ENCODE peak calls at places on chromosomes 13 and 19, in ten cellular contexts. T, Y, I, A, U, O, P, D, K and N are unnamed samples.

GRCh38 chr13:49630580-49630979 is 2.3 kb downstream of the ARL11 start:
- DNase-seq in T (no peak), Y (no peak), I (no peak), A (no peak), U (no peak), O (no peak), P (no peak), D (no peak), K (no peak), N (no peak)

GRCh38 chr19:14561832-14562351 is 10.0 kb downstream of the NDUFB7 start:
- DNase-seq in T (peak; percentile 61), Y (no peak), I (no peak), A (no peak), U (no peak), O (no peak), P (no peak), D (no peak), K (no peak), N (no peak)

GRCh38 chr13:37303610-37304009 is 198.1 kb upstream of the CSNK1A1L start:
- DNase-seq in T (no peak), Y (no peak), I (no peak), A (no peak), U (no peak), O (no peak), P (no peak), D (no peak), K (no peak), N (no peak)

GRCh38 chr13:28337196-28338045 is 157.5 kb downstream of the FLT1 start:
- DNase-seq in T (no peak), Y (no peak), I (no peak), A (no peak), U (no peak), O (no peak), P (no peak), D (peak; percentile 30), K (no peak), N (no peak)

GRCh38 chr19:45899253-45899652 is 3.2 kb downstream of the MYPOP start:
- DNase-seq in T (no peak), Y (no peak), I (no peak), A (no peak), U (no peak), O (no peak), P (no peak), D (no peak), K (no peak), N (no peak)

GRCh38 chr19:51727349-51727880 is 3.6 kb upstream of the HAS1 start:
- DNase-seq in T (no peak), Y (no peak), I (no peak), A (no peak), U (no peak), O (no peak), P (no peak), D (no peak), K (no peak), N (no peak)

GRCh38 chr19:21221653-21222052 is 79.8 kb downstream of the ZNF431 start:
- DNase-seq in T (no peak), Y (no peak), I (no peak), A (no peak), U (no peak), O (no peak), P (no peak), D (no peak), K (no peak), N (no peak)

GRCh38 chr13:73625562-73626339 is 508.5 kb downstream of the KLF12 start:
- DNase-seq in T (no peak), Y (no peak), I (no peak), A (no peak), U (no peak), O (no peak), P (no peak), D (no peak), K (no peak), N (no peak)

GRCh38 chr19:51696606-51697005 is 3.5 kb downstream of the SPACA6 start:
- DNase-seq in T (peak; percentile 8), Y (no peak), I (no peak), A (no peak), U (no peak), O (no peak), P (no peak), D (no peak), K (no peak), N (no peak)

GRCh38 chr13:110347535-110348308 is 40.6 kb downstream of the COL4A2 start:
- DNase-seq in T (no peak), Y (no peak), I (peak; percentile 84), A (no peak), U (no peak), O (no peak), P (no peak), D (no peak), K (no peak), N (no peak)

GRCh38 chr19:51131780-51132680 is 7.3 kb downstream of the SIGLEC9 start:
- DNase-seq in T (peak; percentile 56), Y (no peak), I (peak; percentile 24), A (peak; percentile 70), U (no peak), O (peak; percentile 90), P (peak; percentile 78), D (peak; percentile 75), K (no peak), N (peak; percentile 31)

GRCh38 chr19:47005873-47006272 is 13.8 kb upstream of the NPAS1 start:
- DNase-seq in T (no peak), Y (no peak), I (peak; percentile 67), A (no peak), U (no peak), O (no peak), P (no peak), D (no peak), K (no peak), N (no peak)

GRCh38 chr13:21550918-21551317 is 53.1 kb downstream of the MICU2 start:
- DNase-seq in T (no peak), Y (no peak), I (no peak), A (no peak), U (no peak), O (no peak), P (no peak), D (no peak), K (no peak), N (no peak)

DNA sequence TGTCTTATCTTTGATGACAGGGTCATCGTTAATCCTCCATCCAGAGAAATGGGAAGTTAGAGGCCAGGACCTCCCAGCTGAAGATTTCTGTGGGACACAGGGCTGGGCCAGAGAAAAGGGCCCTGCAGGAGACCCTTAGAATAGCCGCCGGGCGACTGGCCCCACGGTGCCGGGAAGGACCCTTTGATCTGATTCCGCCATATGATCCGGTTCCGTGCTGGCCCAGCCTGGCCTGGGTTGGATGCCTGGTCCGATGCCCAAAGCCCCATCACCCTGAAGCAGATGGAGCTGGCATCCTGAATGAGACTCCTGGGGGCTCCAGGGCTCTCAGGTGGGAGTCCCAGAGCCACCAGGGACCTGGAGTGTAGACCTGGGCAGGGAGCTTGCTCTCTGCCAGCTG is 6.0 kb upstream of the STK11 start:
- DNase-seq in T (no peak), Y (no peak), I (no peak), A (no peak), U (no peak), O (no peak), P (no peak), D (no peak), K (no peak), N (no peak)
- TF ChIP-seq EP300 in T (no peak), Y (no peak), I (no peak), A (no peak), U (no peak), O (no peak), P (no peak), D (no peak), K (no peak), N (no peak)

GRCh38 chr13:48412881-48413351 is at the start of gene LPAR6:
- DNase-seq in T (no peak), Y (no peak), I (peak; percentile 68), A (no peak), U (no peak), O (no peak), P (no peak), D (no peak), K (no peak), N (no peak)
- TF ChIP-seq EP300 in T (no peak), Y (peak; percentile 89), I (no peak), A (no peak), U (no peak), O (peak; percentile 34), P (no peak), D (no peak), K (no peak), N (no peak)

GRCh38 chr19:33604651-33605050 is 17.1 kb upstream of the CHST8 start:
- DNase-seq in T (peak; percentile 14), Y (no peak), I (no peak), A (no peak), U (no peak), O (no peak), P (no peak), D (no peak), K (no peak), N (no peak)
- TF ChIP-seq EP300 in T (no peak), Y (no peak), I (no peak), A (no peak), U (no peak), O (no peak), P (no peak), D (no peak), K (no peak), N (no peak)

DNA sequence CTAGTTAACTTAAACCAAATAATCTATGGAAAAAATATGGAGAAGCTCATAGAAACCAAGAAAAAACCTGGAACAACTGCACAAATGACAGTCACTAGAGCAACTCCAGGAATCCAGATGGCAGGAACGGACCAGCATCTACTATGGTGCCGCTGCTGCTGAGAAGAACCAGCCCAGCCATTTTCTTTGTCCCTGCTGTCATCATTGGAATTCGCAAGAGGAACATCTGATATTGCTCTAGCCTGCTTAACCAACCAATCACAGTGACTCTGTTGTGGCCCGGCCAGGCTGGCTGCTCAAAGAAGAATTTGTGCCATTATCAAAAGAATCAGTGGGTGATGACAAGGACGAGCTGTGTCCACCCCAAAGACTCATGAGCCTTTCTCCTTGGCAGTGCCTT is 33.1 kb upstream of the CEBPA start:
- DNase-seq in T (no peak), Y (no peak), I (no peak), A (no peak), U (no peak), O (no peak), P (no peak), D (no peak), K (no peak), N (no peak)
- TF ChIP-seq EP300 in T (no peak), Y (no peak), I (no peak), A (no peak), U (no peak), O (no peak), P (no peak), D (no peak), K (no peak), N (no peak)

DNA sequence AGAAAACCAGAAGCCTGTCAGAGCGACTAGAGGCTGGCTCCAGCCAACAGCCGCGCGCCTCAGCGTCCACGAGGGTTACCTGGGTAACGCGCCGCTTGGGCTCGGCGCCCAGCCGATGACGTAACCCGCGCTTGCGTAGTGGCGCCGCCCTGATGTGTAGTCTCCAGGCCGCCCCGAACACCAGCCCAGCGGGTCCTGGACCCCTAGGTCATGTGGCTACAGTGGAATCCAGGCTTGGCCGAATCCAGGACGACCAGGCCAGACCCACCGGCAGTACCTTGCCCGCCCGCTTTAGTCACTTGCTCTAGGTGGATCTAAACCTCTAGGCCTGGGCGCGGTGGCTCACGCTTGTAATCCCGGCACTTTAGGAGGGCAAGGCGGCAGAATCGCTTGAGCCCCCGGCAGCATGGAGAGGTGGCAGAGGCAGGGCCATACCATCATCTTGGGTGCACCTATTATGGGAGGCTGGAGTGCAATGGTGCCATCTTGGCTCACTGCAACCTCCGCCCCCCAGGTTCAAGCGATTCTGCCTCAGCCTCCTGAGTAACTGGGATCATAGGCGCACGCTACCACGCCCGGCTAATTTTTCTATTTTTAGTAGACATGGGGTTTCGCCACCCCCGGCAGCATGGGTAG is 7.2 kb upstream of the ZNF606 start:
- DNase-seq in T (peak; percentile 72), Y (no peak), I (peak; percentile 77), A (peak; percentile 89), U (no peak), O (peak; percentile 53), P (peak; percentile 76), D (peak; percentile 83), K (peak; percentile 69), N (peak; percentile 84)
- TF ChIP-seq EP300 in T (no peak), Y (peak; percentile 64), I (no peak), A (no peak), U (no peak), O (no peak), P (no peak), D (no peak), K (no peak), N (no peak)